ENCODE peak calls at places on chromosome 7, in nine cellular contexts. One of them, this sample, is unnamed.

GRCh38 chr7:75534727-75535307 is 42.7 kb downstream of the SPDYE5 start:
- DNase-seq in stimulated activated CD8-positive, alpha-beta memory T cell treated with anti-CD3 and anti-CD28 coated beads, Interleukin-12 subunit alpha, Interleukin-12 subunit beta, amount 100 ng/mL, for 1 hour: no peak
- DNase-seq in Panc1: peak; percentile 17
- DNase-seq in HEK293T: no peak
- DNase-seq in ELR: peak; percentile 80
- DNase-seq in stimulated activated CD4-positive, alpha-beta T cell treated with anti-CD3 and anti-CD28 coated beads, Interleukin-12 subunit alpha, Interleukin-12 subunit beta, amount 100 ng/mL, for 24 hours: no peak
- DNase-seq in left ventricle myocardium inferior: no peak
- DNase-seq in NCI-H2029 treated with DMSO at 0.1 percent for 48 hours: no peak
- DNase-seq in effector CD4-positive, alpha-beta T cell: no peak
- DNase-seq in this sample: no peak

GRCh38 chr7:127890726-127891125 is 140.5 kb downstream of the LRRC4 start:
- DNase-seq in stimulated activated CD8-positive, alpha-beta memory T cell treated with anti-CD3 and anti-CD28 coated beads, Interleukin-12 subunit alpha, Interleukin-12 subunit beta, amount 100 ng/mL, for 1 hour: no peak
- DNase-seq in left ventricle myocardium inferior: no peak
- DNase-seq in ELR: no peak
- DNase-seq in effector CD4-positive, alpha-beta T cell: no peak
- DNase-seq in NCI-H2029 treated with DMSO at 0.1 percent for 48 hours: no peak
- DNase-seq in HEK293T: no peak
- DNase-seq in Panc1: no peak
- DNase-seq in stimulated activated CD4-positive, alpha-beta T cell treated with anti-CD3 and anti-CD28 coated beads, Interleukin-12 subunit alpha, Interleukin-12 subunit beta, amount 100 ng/mL, for 24 hours: no peak
- DNase-seq in this sample: no peak

GRCh38 chr7:26891400-26892355 is 27.3 kb upstream of the SKAP2 start:
- DNase-seq in effector CD4-positive, alpha-beta T cell: no peak
- DNase-seq in HEK293T: no peak
- DNase-seq in NCI-H2029 treated with DMSO at 0.1 percent for 48 hours: no peak
- DNase-seq in Panc1: no peak
- DNase-seq in stimulated activated CD4-positive, alpha-beta T cell treated with anti-CD3 and anti-CD28 coated beads, Interleukin-12 subunit alpha, Interleukin-12 subunit beta, amount 100 ng/mL, for 24 hours: no peak
- DNase-seq in stimulated activated CD8-positive, alpha-beta memory T cell treated with anti-CD3 and anti-CD28 coated beads, Interleukin-12 subunit alpha, Interleukin-12 subunit beta, amount 100 ng/mL, for 1 hour: no peak
- DNase-seq in left ventricle myocardium inferior: no peak
- DNase-seq in ELR: peak; percentile 79
- DNase-seq in this sample: no peak

GRCh38 chr7:7920056-7920455 is 48.5 kb upstream of the GLCCI1 start:
- DNase-seq in left ventricle myocardium inferior: no peak
- DNase-seq in effector CD4-positive, alpha-beta T cell: no peak
- DNase-seq in Panc1: no peak
- DNase-seq in NCI-H2029 treated with DMSO at 0.1 percent for 48 hours: no peak
- DNase-seq in stimulated activated CD4-positive, alpha-beta T cell treated with anti-CD3 and anti-CD28 coated beads, Interleukin-12 subunit alpha, Interleukin-12 subunit beta, amount 100 ng/mL, for 24 hours: no peak
- DNase-seq in ELR: no peak
- DNase-seq in HEK293T: no peak
- DNase-seq in stimulated activated CD8-positive, alpha-beta memory T cell treated with anti-CD3 and anti-CD28 coated beads, Interleukin-12 subunit alpha, Interleukin-12 subunit beta, amount 100 ng/mL, for 1 hour: no peak
- DNase-seq in this sample: no peak

GRCh38 chr7:98291717-98292116 is 10.2 kb downstream of the BRI3 start:
- DNase-seq in Panc1: no peak
- DNase-seq in NCI-H2029 treated with DMSO at 0.1 percent for 48 hours: no peak
- DNase-seq in ELR: peak; percentile 29
- DNase-seq in HEK293T: no peak
- DNase-seq in left ventricle myocardium inferior: no peak
- DNase-seq in stimulated activated CD8-positive, alpha-beta memory T cell treated with anti-CD3 and anti-CD28 coated beads, Interleukin-12 subunit alpha, Interleukin-12 subunit beta, amount 100 ng/mL, for 1 hour: no peak
- DNase-seq in stimulated activated CD4-positive, alpha-beta T cell treated with anti-CD3 and anti-CD28 coated beads, Interleukin-12 subunit alpha, Interleukin-12 subunit beta, amount 100 ng/mL, for 24 hours: no peak
- DNase-seq in effector CD4-positive, alpha-beta T cell: no peak
- DNase-seq in this sample: no peak

GRCh38 chr7:70598976-70599375 is 533.0 kb upstream of the GALNT17 start:
- DNase-seq in effector CD4-positive, alpha-beta T cell: no peak
- DNase-seq in stimulated activated CD4-positive, alpha-beta T cell treated with anti-CD3 and anti-CD28 coated beads, Interleukin-12 subunit alpha, Interleukin-12 subunit beta, amount 100 ng/mL, for 24 hours: no peak
- DNase-seq in Panc1: no peak
- DNase-seq in HEK293T: no peak
- DNase-seq in left ventricle myocardium inferior: no peak
- DNase-seq in NCI-H2029 treated with DMSO at 0.1 percent for 48 hours: peak; percentile 50
- DNase-seq in ELR: peak; percentile 45
- DNase-seq in stimulated activated CD8-positive, alpha-beta memory T cell treated with anti-CD3 and anti-CD28 coated beads, Interleukin-12 subunit alpha, Interleukin-12 subunit beta, amount 100 ng/mL, for 1 hour: no peak
- DNase-seq in this sample: no peak

GRCh38 chr7:103037476-103037822 is 37.1 kb downstream of the FBXL13 start:
- DNase-seq in NCI-H2029 treated with DMSO at 0.1 percent for 48 hours: no peak
- DNase-seq in effector CD4-positive, alpha-beta T cell: no peak
- DNase-seq in stimulated activated CD4-positive, alpha-beta T cell treated with anti-CD3 and anti-CD28 coated beads, Interleukin-12 subunit alpha, Interleukin-12 subunit beta, amount 100 ng/mL, for 24 hours: no peak
- DNase-seq in stimulated activated CD8-positive, alpha-beta memory T cell treated with anti-CD3 and anti-CD28 coated beads, Interleukin-12 subunit alpha, Interleukin-12 subunit beta, amount 100 ng/mL, for 1 hour: no peak
- DNase-seq in HEK293T: no peak
- DNase-seq in left ventricle myocardium inferior: no peak
- DNase-seq in ELR: no peak
- DNase-seq in Panc1: no peak
- DNase-seq in this sample: no peak

GRCh38 chr7:23759556-23760391 is 49.8 kb downstream of the STK31 start:
- DNase-seq in ELR: peak; percentile 76
- DNase-seq in stimulated activated CD8-positive, alpha-beta memory T cell treated with anti-CD3 and anti-CD28 coated beads, Interleukin-12 subunit alpha, Interleukin-12 subunit beta, amount 100 ng/mL, for 1 hour: no peak
- DNase-seq in HEK293T: no peak
- DNase-seq in effector CD4-positive, alpha-beta T cell: no peak
- DNase-seq in stimulated activated CD4-positive, alpha-beta T cell treated with anti-CD3 and anti-CD28 coated beads, Interleukin-12 subunit alpha, Interleukin-12 subunit beta, amount 100 ng/mL, for 24 hours: no peak
- DNase-seq in NCI-H2029 treated with DMSO at 0.1 percent for 48 hours: peak; percentile 59
- DNase-seq in left ventricle myocardium inferior: no peak
- DNase-seq in Panc1: peak; percentile 66
- DNase-seq in this sample: no peak

GRCh38 chr7:56291-56913 is 136.0 kb upstream of the FAM20C start:
- DNase-seq in stimulated activated CD4-positive, alpha-beta T cell treated with anti-CD3 and anti-CD28 coated beads, Interleukin-12 subunit alpha, Interleukin-12 subunit beta, amount 100 ng/mL, for 24 hours: no peak
- DNase-seq in ELR: no peak
- DNase-seq in left ventricle myocardium inferior: no peak
- DNase-seq in stimulated activated CD8-positive, alpha-beta memory T cell treated with anti-CD3 and anti-CD28 coated beads, Interleukin-12 subunit alpha, Interleukin-12 subunit beta, amount 100 ng/mL, for 1 hour: no peak
- DNase-seq in NCI-H2029 treated with DMSO at 0.1 percent for 48 hours: no peak
- DNase-seq in Panc1: no peak
- DNase-seq in HEK293T: no peak
- DNase-seq in effector CD4-positive, alpha-beta T cell: no peak
- DNase-seq in this sample: no peak

GRCh38 chr7:38673795-38674194 is 42.6 kb upstream of the AMPH start:
- DNase-seq in HEK293T: no peak
- DNase-seq in stimulated activated CD4-positive, alpha-beta T cell treated with anti-CD3 and anti-CD28 coated beads, Interleukin-12 subunit alpha, Interleukin-12 subunit beta, amount 100 ng/mL, for 24 hours: no peak
- DNase-seq in effector CD4-positive, alpha-beta T cell: no peak
- DNase-seq in NCI-H2029 treated with DMSO at 0.1 percent for 48 hours: peak; percentile 22
- DNase-seq in stimulated activated CD8-positive, alpha-beta memory T cell treated with anti-CD3 and anti-CD28 coated beads, Interleukin-12 subunit alpha, Interleukin-12 subunit beta, amount 100 ng/mL, for 1 hour: no peak
- DNase-seq in ELR: peak; percentile 71
- DNase-seq in Panc1: peak; percentile 22
- DNase-seq in left ventricle myocardium inferior: no peak
- DNase-seq in this sample: no peak

GRCh38 chr7:157490465-157490912 is 153.7 kb downstream of the DNAJB6 start:
- DNase-seq in NCI-H2029 treated with DMSO at 0.1 percent for 48 hours: no peak
- DNase-seq in Panc1: peak; percentile 33
- DNase-seq in stimulated activated CD4-positive, alpha-beta T cell treated with anti-CD3 and anti-CD28 coated beads, Interleukin-12 subunit alpha, Interleukin-12 subunit beta, amount 100 ng/mL, for 24 hours: no peak
- DNase-seq in HEK293T: no peak
- DNase-seq in left ventricle myocardium inferior: no peak
- DNase-seq in ELR: peak; percentile 72
- DNase-seq in effector CD4-positive, alpha-beta T cell: peak; percentile 19
- DNase-seq in stimulated activated CD8-positive, alpha-beta memory T cell treated with anti-CD3 and anti-CD28 coated beads, Interleukin-12 subunit alpha, Interleukin-12 subunit beta, amount 100 ng/mL, for 1 hour: no peak
- DNase-seq in this sample: peak; percentile 47

GRCh38 chr7:4681218-4681851 is 760 bp upstream of the FOXK1 start:
- DNase-seq in effector CD4-positive, alpha-beta T cell: peak; percentile 7
- DNase-seq in stimulated activated CD8-positive, alpha-beta memory T cell treated with anti-CD3 and anti-CD28 coated beads, Interleukin-12 subunit alpha, Interleukin-12 subunit beta, amount 100 ng/mL, for 1 hour: no peak
- DNase-seq in HEK293T: no peak
- DNase-seq in left ventricle myocardium inferior: no peak
- DNase-seq in ELR: no peak
- DNase-seq in NCI-H2029 treated with DMSO at 0.1 percent for 48 hours: no peak
- DNase-seq in stimulated activated CD4-positive, alpha-beta T cell treated with anti-CD3 and anti-CD28 coated beads, Interleukin-12 subunit alpha, Interleukin-12 subunit beta, amount 100 ng/mL, for 24 hours: no peak
- DNase-seq in Panc1: no peak
- DNase-seq in this sample: no peak

GRCh38 chr7:5549096-5549896 is 125.7 kb upstream of the TNRC18 start:
- DNase-seq in stimulated activated CD8-positive, alpha-beta memory T cell treated with anti-CD3 and anti-CD28 coated beads, Interleukin-12 subunit alpha, Interleukin-12 subunit beta, amount 100 ng/mL, for 1 hour: no peak
- DNase-seq in left ventricle myocardium inferior: peak; percentile 34
- DNase-seq in ELR: peak; percentile 98
- DNase-seq in Panc1: no peak
- DNase-seq in effector CD4-positive, alpha-beta T cell: no peak
- DNase-seq in stimulated activated CD4-positive, alpha-beta T cell treated with anti-CD3 and anti-CD28 coated beads, Interleukin-12 subunit alpha, Interleukin-12 subunit beta, amount 100 ng/mL, for 24 hours: no peak
- DNase-seq in NCI-H2029 treated with DMSO at 0.1 percent for 48 hours: no peak
- DNase-seq in HEK293T: no peak
- DNase-seq in this sample: peak; percentile 98

GRCh38 chr7:111068618-111069017 is 22.3 kb upstream of the LRRN3 start:
- DNase-seq in left ventricle myocardium inferior: no peak
- DNase-seq in NCI-H2029 treated with DMSO at 0.1 percent for 48 hours: no peak
- DNase-seq in Panc1: no peak
- DNase-seq in stimulated activated CD8-positive, alpha-beta memory T cell treated with anti-CD3 and anti-CD28 coated beads, Interleukin-12 subunit alpha, Interleukin-12 subunit beta, amount 100 ng/mL, for 1 hour: no peak
- DNase-seq in effector CD4-positive, alpha-beta T cell: no peak
- DNase-seq in HEK293T: no peak
- DNase-seq in stimulated activated CD4-positive, alpha-beta T cell treated with anti-CD3 and anti-CD28 coated beads, Interleukin-12 subunit alpha, Interleukin-12 subunit beta, amount 100 ng/mL, for 24 hours: no peak
- DNase-seq in ELR: no peak
- DNase-seq in this sample: no peak

GRCh38 chr7:11330208-11330607 is 356.5 kb downstream of the PHF14 start:
- DNase-seq in ELR: no peak
- DNase-seq in stimulated activated CD4-positive, alpha-beta T cell treated with anti-CD3 and anti-CD28 coated beads, Interleukin-12 subunit alpha, Interleukin-12 subunit beta, amount 100 ng/mL, for 24 hours: no peak
- DNase-seq in HEK293T: no peak
- DNase-seq in stimulated activated CD8-positive, alpha-beta memory T cell treated with anti-CD3 and anti-CD28 coated beads, Interleukin-12 subunit alpha, Interleukin-12 subunit beta, amount 100 ng/mL, for 1 hour: no peak
- DNase-seq in effector CD4-positive, alpha-beta T cell: no peak
- DNase-seq in left ventricle myocardium inferior: no peak
- DNase-seq in Panc1: no peak
- DNase-seq in NCI-H2029 treated with DMSO at 0.1 percent for 48 hours: no peak
- DNase-seq in this sample: no peak

GRCh38 chr7:55019329-55019690 is 493 bp downstream of the EGFR start:
- DNase-seq in HEK293T: peak; percentile 39
- DNase-seq in NCI-H2029 treated with DMSO at 0.1 percent for 48 hours: no peak
- DNase-seq in Panc1: no peak
- DNase-seq in effector CD4-positive, alpha-beta T cell: no peak
- DNase-seq in stimulated activated CD4-positive, alpha-beta T cell treated with anti-CD3 and anti-CD28 coated beads, Interleukin-12 subunit alpha, Interleukin-12 subunit beta, amount 100 ng/mL, for 24 hours: no peak
- DNase-seq in ELR: peak; percentile 49
- DNase-seq in left ventricle myocardium inferior: peak; percentile 83
- DNase-seq in stimulated activated CD8-positive, alpha-beta memory T cell treated with anti-CD3 and anti-CD28 coated beads, Interleukin-12 subunit alpha, Interleukin-12 subunit beta, amount 100 ng/mL, for 1 hour: no peak
- DNase-seq in this sample: no peak

GRCh38 chr7:2063562-2064360 is 169.0 kb downstream of the MAD1L1 start:
- DNase-seq in NCI-H2029 treated with DMSO at 0.1 percent for 48 hours: peak; percentile 4
- DNase-seq in stimulated activated CD8-positive, alpha-beta memory T cell treated with anti-CD3 and anti-CD28 coated beads, Interleukin-12 subunit alpha, Interleukin-12 subunit beta, amount 100 ng/mL, for 1 hour: no peak
- DNase-seq in HEK293T: peak; percentile 20
- DNase-seq in stimulated activated CD4-positive, alpha-beta T cell treated with anti-CD3 and anti-CD28 coated beads, Interleukin-12 subunit alpha, Interleukin-12 subunit beta, amount 100 ng/mL, for 24 hours: no peak
- DNase-seq in Panc1: no peak
- DNase-seq in effector CD4-positive, alpha-beta T cell: no peak
- DNase-seq in ELR: peak; percentile 9
- DNase-seq in left ventricle myocardium inferior: peak; percentile 50
- DNase-seq in this sample: no peak

GRCh38 chr7:815284-816216 is 16.7 kb upstream of the SUN1 start:
- DNase-seq in Panc1: no peak
- DNase-seq in NCI-H2029 treated with DMSO at 0.1 percent for 48 hours: no peak
- DNase-seq in ELR: peak; percentile 26
- DNase-seq in stimulated activated CD4-positive, alpha-beta T cell treated with anti-CD3 and anti-CD28 coated beads, Interleukin-12 subunit alpha, Interleukin-12 subunit beta, amount 100 ng/mL, for 24 hours: no peak
- DNase-seq in HEK293T: peak; percentile 62
- DNase-seq in effector CD4-positive, alpha-beta T cell: no peak
- DNase-seq in stimulated activated CD8-positive, alpha-beta memory T cell treated with anti-CD3 and anti-CD28 coated beads, Interleukin-12 subunit alpha, Interleukin-12 subunit beta, amount 100 ng/mL, for 1 hour: no peak
- DNase-seq in left ventricle myocardium inferior: no peak
- DNase-seq in this sample: no peak

GRCh38 chr7:85018498-85018897 is 168.4 kb downstream of the SEMA3D start:
- DNase-seq in stimulated activated CD4-positive, alpha-beta T cell treated with anti-CD3 and anti-CD28 coated beads, Interleukin-12 subunit alpha, Interleukin-12 subunit beta, amount 100 ng/mL, for 24 hours: no peak
- DNase-seq in HEK293T: no peak
- DNase-seq in left ventricle myocardium inferior: no peak
- DNase-seq in ELR: no peak
- DNase-seq in stimulated activated CD8-positive, alpha-beta memory T cell treated with anti-CD3 and anti-CD28 coated beads, Interleukin-12 subunit alpha, Interleukin-12 subunit beta, amount 100 ng/mL, for 1 hour: no peak
- DNase-seq in Panc1: no peak
- DNase-seq in NCI-H2029 treated with DMSO at 0.1 percent for 48 hours: no peak
- DNase-seq in effector CD4-positive, alpha-beta T cell: no peak
- DNase-seq in this sample: no peak

GRCh38 chr7:151339651-151340377 is 1.8 kb upstream of the NUB1 start:
- DNase-seq in HEK293T: no peak
- DNase-seq in ELR: no peak
- DNase-seq in Panc1: no peak
- DNase-seq in left ventricle myocardium inferior: no peak
- DNase-seq in NCI-H2029 treated with DMSO at 0.1 percent for 48 hours: no peak
- DNase-seq in effector CD4-positive, alpha-beta T cell: no peak
- DNase-seq in stimulated activated CD4-positive, alpha-beta T cell treated with anti-CD3 and anti-CD28 coated beads, Interleukin-12 subunit alpha, Interleukin-12 subunit beta, amount 100 ng/mL, for 24 hours: no peak
- DNase-seq in stimulated activated CD8-positive, alpha-beta memory T cell treated with anti-CD3 and anti-CD28 coated beads, Interleukin-12 subunit alpha, Interleukin-12 subunit beta, amount 100 ng/mL, for 1 hour: no peak
- DNase-seq in this sample: no peak

GRCh38 chr7:4634166-4634565 is 47.9 kb upstream of the FOXK1 start:
- DNase-seq in HEK293T: no peak
- DNase-seq in effector CD4-positive, alpha-beta T cell: no peak
- DNase-seq in stimulated activated CD4-positive, alpha-beta T cell treated with anti-CD3 and anti-CD28 coated beads, Interleukin-12 subunit alpha, Interleukin-12 subunit beta, amount 100 ng/mL, for 24 hours: no peak
- DNase-seq in Panc1: no peak
- DNase-seq in ELR: peak; percentile 21
- DNase-seq in stimulated activated CD8-positive, alpha-beta memory T cell treated with anti-CD3 and anti-CD28 coated beads, Interleukin-12 subunit alpha, Interleukin-12 subunit beta, amount 100 ng/mL, for 1 hour: no peak
- DNase-seq in NCI-H2029 treated with DMSO at 0.1 percent for 48 hours: no peak
- DNase-seq in left ventricle myocardium inferior: no peak
- DNase-seq in this sample: no peak

GRCh38 chr7:1852781-1853618 is 182.9 kb downstream of the ELFN1 start:
- DNase-seq in ELR: no peak
- DNase-seq in stimulated activated CD8-positive, alpha-beta memory T cell treated with anti-CD3 and anti-CD28 coated beads, Interleukin-12 subunit alpha, Interleukin-12 subunit beta, amount 100 ng/mL, for 1 hour: no peak
- DNase-seq in stimulated activated CD4-positive, alpha-beta T cell treated with anti-CD3 and anti-CD28 coated beads, Interleukin-12 subunit alpha, Interleukin-12 subunit beta, amount 100 ng/mL, for 24 hours: no peak
- DNase-seq in Panc1: no peak
- DNase-seq in left ventricle myocardium inferior: peak; percentile 12
- DNase-seq in HEK293T: no peak
- DNase-seq in effector CD4-positive, alpha-beta T cell: no peak
- DNase-seq in NCI-H2029 treated with DMSO at 0.1 percent for 48 hours: no peak
- DNase-seq in this sample: no peak

GRCh38 chr7:66913118-66914049 is 7.6 kb upstream of the TMEM248 start:
- DNase-seq in stimulated activated CD4-positive, alpha-beta T cell treated with anti-CD3 and anti-CD28 coated beads, Interleukin-12 subunit alpha, Interleukin-12 subunit beta, amount 100 ng/mL, for 24 hours: no peak
- DNase-seq in effector CD4-positive, alpha-beta T cell: no peak
- DNase-seq in stimulated activated CD8-positive, alpha-beta memory T cell treated with anti-CD3 and anti-CD28 coated beads, Interleukin-12 subunit alpha, Interleukin-12 subunit beta, amount 100 ng/mL, for 1 hour: no peak
- DNase-seq in left ventricle myocardium inferior: no peak
- DNase-seq in Panc1: no peak
- DNase-seq in HEK293T: no peak
- DNase-seq in ELR: no peak
- DNase-seq in NCI-H2029 treated with DMSO at 0.1 percent for 48 hours: no peak
- DNase-seq in this sample: no peak

GRCh38 chr7:135958173-135958572 is 19.0 kb downstream of the MTPN start:
- DNase-seq in HEK293T: no peak
- DNase-seq in effector CD4-positive, alpha-beta T cell: no peak
- DNase-seq in ELR: no peak
- DNase-seq in Panc1: no peak
- DNase-seq in stimulated activated CD4-positive, alpha-beta T cell treated with anti-CD3 and anti-CD28 coated beads, Interleukin-12 subunit alpha, Interleukin-12 subunit beta, amount 100 ng/mL, for 24 hours: no peak
- DNase-seq in left ventricle myocardium inferior: no peak
- DNase-seq in NCI-H2029 treated with DMSO at 0.1 percent for 48 hours: no peak
- DNase-seq in stimulated activated CD8-positive, alpha-beta memory T cell treated with anti-CD3 and anti-CD28 coated beads, Interleukin-12 subunit alpha, Interleukin-12 subunit beta, amount 100 ng/mL, for 1 hour: no peak
- DNase-seq in this sample: no peak

GRCh38 chr7:43692582-43693373 is 36.5 kb downstream of the COA1 start:
- DNase-seq in stimulated activated CD4-positive, alpha-beta T cell treated with anti-CD3 and anti-CD28 coated beads, Interleukin-12 subunit alpha, Interleukin-12 subunit beta, amount 100 ng/mL, for 24 hours: no peak
- DNase-seq in ELR: peak; percentile 79
- DNase-seq in NCI-H2029 treated with DMSO at 0.1 percent for 48 hours: no peak
- DNase-seq in Panc1: no peak
- DNase-seq in effector CD4-positive, alpha-beta T cell: no peak
- DNase-seq in stimulated activated CD8-positive, alpha-beta memory T cell treated with anti-CD3 and anti-CD28 coated beads, Interleukin-12 subunit alpha, Interleukin-12 subunit beta, amount 100 ng/mL, for 1 hour: no peak
- DNase-seq in HEK293T: no peak
- DNase-seq in left ventricle myocardium inferior: no peak
- DNase-seq in this sample: no peak

GRCh38 chr7:145978769-145979168 is 137.8 kb upstream of the CNTNAP2 start:
- DNase-seq in Panc1: no peak
- DNase-seq in HEK293T: no peak
- DNase-seq in stimulated activated CD4-positive, alpha-beta T cell treated with anti-CD3 and anti-CD28 coated beads, Interleukin-12 subunit alpha, Interleukin-12 subunit beta, amount 100 ng/mL, for 24 hours: no peak
- DNase-seq in NCI-H2029 treated with DMSO at 0.1 percent for 48 hours: no peak
- DNase-seq in left ventricle myocardium inferior: no peak
- DNase-seq in effector CD4-positive, alpha-beta T cell: no peak
- DNase-seq in stimulated activated CD8-positive, alpha-beta memory T cell treated with anti-CD3 and anti-CD28 coated beads, Interleukin-12 subunit alpha, Interleukin-12 subunit beta, amount 100 ng/mL, for 1 hour: no peak
- DNase-seq in ELR: no peak
- DNase-seq in this sample: no peak

GRCh38 chr7:92058040-92058439 is 76.2 kb downstream of the CYP51A1 start:
- DNase-seq in stimulated activated CD8-positive, alpha-beta memory T cell treated with anti-CD3 and anti-CD28 coated beads, Interleukin-12 subunit alpha, Interleukin-12 subunit beta, amount 100 ng/mL, for 1 hour: no peak
- DNase-seq in stimulated activated CD4-positive, alpha-beta T cell treated with anti-CD3 and anti-CD28 coated beads, Interleukin-12 subunit alpha, Interleukin-12 subunit beta, amount 100 ng/mL, for 24 hours: no peak
- DNase-seq in effector CD4-positive, alpha-beta T cell: no peak
- DNase-seq in HEK293T: no peak
- DNase-seq in left ventricle myocardium inferior: no peak
- DNase-seq in ELR: no peak
- DNase-seq in NCI-H2029 treated with DMSO at 0.1 percent for 48 hours: no peak
- DNase-seq in Panc1: no peak
- DNase-seq in this sample: no peak

GRCh38 chr7:87875151-87876039 is 765 bp downstream of the SLC25A40 start:
- DNase-seq in left ventricle myocardium inferior: peak; percentile 31
- DNase-seq in stimulated activated CD8-positive, alpha-beta memory T cell treated with anti-CD3 and anti-CD28 coated beads, Interleukin-12 subunit alpha, Interleukin-12 subunit beta, amount 100 ng/mL, for 1 hour: no peak
- DNase-seq in effector CD4-positive, alpha-beta T cell: peak; percentile 17
- DNase-seq in Panc1: no peak
- DNase-seq in ELR: peak; percentile 16
- DNase-seq in NCI-H2029 treated with DMSO at 0.1 percent for 48 hours: peak; percentile 33
- DNase-seq in HEK293T: peak; percentile 8
- DNase-seq in stimulated activated CD4-positive, alpha-beta T cell treated with anti-CD3 and anti-CD28 coated beads, Interleukin-12 subunit alpha, Interleukin-12 subunit beta, amount 100 ng/mL, for 24 hours: no peak
- DNase-seq in this sample: no peak

GRCh38 chr7:2738110-2738509 is 50.1 kb downstream of the AMZ1 start:
- DNase-seq in Panc1: no peak
- DNase-seq in stimulated activated CD4-positive, alpha-beta T cell treated with anti-CD3 and anti-CD28 coated beads, Interleukin-12 subunit alpha, Interleukin-12 subunit beta, amount 100 ng/mL, for 24 hours: no peak
- DNase-seq in NCI-H2029 treated with DMSO at 0.1 percent for 48 hours: no peak
- DNase-seq in HEK293T: no peak
- DNase-seq in stimulated activated CD8-positive, alpha-beta memory T cell treated with anti-CD3 and anti-CD28 coated beads, Interleukin-12 subunit alpha, Interleukin-12 subunit beta, amount 100 ng/mL, for 1 hour: no peak
- DNase-seq in ELR: no peak
- DNase-seq in left ventricle myocardium inferior: no peak
- DNase-seq in effector CD4-positive, alpha-beta T cell: no peak
- DNase-seq in this sample: no peak

GRCh38 chr7:50707607-50708006 is 75.1 kb downstream of the GRB10 start:
- DNase-seq in stimulated activated CD8-positive, alpha-beta memory T cell treated with anti-CD3 and anti-CD28 coated beads, Interleukin-12 subunit alpha, Interleukin-12 subunit beta, amount 100 ng/mL, for 1 hour: no peak
- DNase-seq in NCI-H2029 treated with DMSO at 0.1 percent for 48 hours: no peak
- DNase-seq in Panc1: no peak
- DNase-seq in HEK293T: no peak
- DNase-seq in ELR: no peak
- DNase-seq in left ventricle myocardium inferior: no peak
- DNase-seq in stimulated activated CD4-positive, alpha-beta T cell treated with anti-CD3 and anti-CD28 coated beads, Interleukin-12 subunit alpha, Interleukin-12 subunit beta, amount 100 ng/mL, for 24 hours: no peak
- DNase-seq in effector CD4-positive, alpha-beta T cell: no peak
- DNase-seq in this sample: no peak

GRCh38 chr7:39733881-39734571 is 110.7 kb downstream of the RALA start:
- DNase-seq in Panc1: no peak
- DNase-seq in stimulated activated CD8-positive, alpha-beta memory T cell treated with anti-CD3 and anti-CD28 coated beads, Interleukin-12 subunit alpha, Interleukin-12 subunit beta, amount 100 ng/mL, for 1 hour: no peak
- DNase-seq in ELR: peak; percentile 91
- DNase-seq in HEK293T: no peak
- DNase-seq in left ventricle myocardium inferior: no peak
- DNase-seq in effector CD4-positive, alpha-beta T cell: peak; percentile 20
- DNase-seq in stimulated activated CD4-positive, alpha-beta T cell treated with anti-CD3 and anti-CD28 coated beads, Interleukin-12 subunit alpha, Interleukin-12 subunit beta, amount 100 ng/mL, for 24 hours: no peak
- DNase-seq in NCI-H2029 treated with DMSO at 0.1 percent for 48 hours: no peak
- DNase-seq in this sample: peak; percentile 13

This sample was measured in NCI-H460.